ENCODE peak calls at places on chromosomes 6 and 20, in nine cellular contexts. X, L, W, F, E, N, I, P and U are unnamed samples.

GRCh38 chr6:25499851-25500250 is 152.2 kb upstream of the SCGN start:
- DNase-seq in E (no peak), X (no peak), N (no peak), L (no peak), P (no peak), W (peak; percentile 12), I (no peak), F (no peak), U (no peak)

GRCh38 chr20:24353135-24353694 is 116.2 kb upstream of the SYNDIG1 start:
- DNase-seq in F (no peak), P (no peak), W (no peak), L (no peak), X (no peak), E (no peak), N (no peak), I (no peak), U (no peak)

GRCh38 chr6:23218751-23219150 is 649.4 kb downstream of the HDGFL1 start:
- DNase-seq in W (no peak), F (no peak), E (no peak), L (no peak), X (no peak), N (no peak), I (no peak), P (no peak), U (no peak)

GRCh38 chr6:71171478-71172070 is 117.0 kb upstream of the OGFRL1 start:
- DNase-seq in F (no peak), X (no peak), L (no peak), E (no peak), P (no peak), I (no peak), W (peak; percentile 4), N (no peak), U (no peak)

GRCh38 chr6:126804255-126805064 is 314.0 kb upstream of the RSPO3 start:
- DNase-seq in L (no peak), F (peak; percentile 56), W (peak; percentile 74), X (peak; percentile 9), E (no peak), P (peak; percentile 60), N (peak; percentile 20), I (no peak), U (no peak)

GRCh38 chr6:8627085-8627861 is 191.9 kb upstream of the SLC35B3 start:
- DNase-seq in W (no peak), L (no peak), I (peak; percentile 70), N (peak; percentile 42), E (no peak), F (peak; percentile 1), P (no peak), X (no peak), U (no peak)

GRCh38 chr6:158417760-158418098 is 105.5 kb downstream of the TULP4 start:
- DNase-seq in X (no peak), E (no peak), L (no peak), W (no peak), F (no peak), P (no peak), N (no peak), I (no peak), U (no peak)

GRCh38 chr6:124683507-124683906 is 278.7 kb upstream of the RNF217 start:
- DNase-seq in W (peak; percentile 7), P (peak; percentile 12), F (no peak), E (no peak), N (no peak), X (no peak), I (no peak), L (no peak), U (no peak)

GRCh38 chr20:25499855-25500434 is 85.4 kb downstream of the NINL start:
- DNase-seq in W (no peak), X (no peak), F (no peak), N (no peak), E (no peak), L (no peak), I (no peak), P (no peak), U (no peak)

GRCh38 chr20:62949887-62950286 is 2.6 kb upstream of the SLC17A9 start:
- DNase-seq in W (no peak), E (no peak), P (no peak), X (no peak), F (no peak), L (no peak), N (no peak), I (no peak), U (peak; percentile 18)

GRCh38 chr20:60087563-60088105 is 129.4 kb downstream of the CDH26 start:
- DNase-seq in N (no peak), I (no peak), E (no peak), X (no peak), W (no peak), P (no peak), F (peak; percentile 27), L (no peak), U (no peak)

GRCh38 chr6:42012501-42013133 is 37.7 kb upstream of the TAF8 start:
- DNase-seq in I (no peak), L (no peak), P (no peak), W (no peak), E (no peak), F (no peak), X (no peak), N (no peak), U (no peak)

GRCh38 chr6:135883045-135883444 is 31.5 kb downstream of the PDE7B start:
- DNase-seq in F (peak; percentile 22), W (peak; percentile 16), I (no peak), E (no peak), X (no peak), P (no peak), N (no peak), L (no peak), U (no peak)

GRCh38 chr20:34710568-34710839 is 6.4 kb downstream of the TP53INP2 start:
- DNase-seq in W (peak; percentile 27), X (no peak), N (no peak), F (no peak), P (no peak), I (no peak), E (no peak), L (no peak), U (no peak)

GRCh38 chr20:48921883-48922867 is 664 bp downstream of the ARFGEF2 start:
- DNase-seq in F (peak; percentile 58), W (peak; percentile 86), P (no peak), X (no peak), I (peak; percentile 64), N (no peak), L (no peak), E (no peak), U (peak; percentile 76)

GRCh38 chr6:54624779-54625178 is 221.8 kb upstream of the FAM83B start:
- DNase-seq in W (no peak), L (no peak), F (no peak), N (no peak), E (no peak), I (no peak), X (no peak), P (no peak), U (no peak)